ENCODE peak calls at places on chromosomes 4 and X, in ten cellular contexts. R is Calu3, C is coronary artery, X is fibroblast of mammary gland, Y is IMR-90, O is GM13976, P is fibroblast of lung, G is PC-3, W is AG04450, Z is bronchial epithelial cell. H is an unnamed sample.

GRCh38 chr4:70996014-70996353 is 2.5 kb downstream of the DCK start:
- DNase-seq in R (no peak), C (no peak), X (no peak), Y (no peak), O (no peak), P (no peak), G (no peak), W (no peak), Z (no peak), H (no peak)

GRCh38 chr4:5722328-5722727 is 11.3 kb downstream of the EVC start:
- DNase-seq in R (no peak), C (no peak), X (peak; percentile 71), Y (peak; percentile 70), O (no peak), P (peak; percentile 43), G (peak; percentile 76), W (no peak), Z (peak; percentile 27), H (no peak)

GRCh38 chrX:71253253-71254091 is 468 bp downstream of the ZMYM3 start:
- DNase-seq in R (peak; percentile 75), C (no peak), X (peak; percentile 24), Y (peak; percentile 13), O (peak; percentile 59), P (peak; percentile 30), G (peak; percentile 51), W (no peak), Z (no peak), H (no peak)

GRCh38 chrX:18983711-18984380 is at the start of gene PHKA2:
- DNase-seq in R (peak; percentile 74), C (peak; percentile 78), X (peak; percentile 39), Y (no peak), O (no peak), P (peak; percentile 44), G (peak; percentile 53), W (no peak), Z (no peak), H (peak; percentile 80)

GRCh38 chr4:93828830-93829530 is 427 bp downstream of the ATOH1 start:
- DNase-seq in R (peak; percentile 8), C (no peak), X (no peak), Y (no peak), O (no peak), P (no peak), G (no peak), W (no peak), Z (no peak), H (peak; percentile 71)

GRCh38 chrX:5788930-5789329 is 439.7 kb downstream of the NLGN4X start:
- DNase-seq in R (no peak), C (no peak), X (no peak), Y (no peak), O (no peak), P (no peak), G (no peak), W (no peak), Z (no peak), H (no peak)

GRCh38 chr4:13340672-13341071 is 143.5 kb downstream of the RAB28 start:
- DNase-seq in R (no peak), C (no peak), X (no peak), Y (no peak), O (no peak), P (no peak), G (peak; percentile 8), W (no peak), Z (no peak), H (no peak)

GRCh38 chr4:116015062-116015461 is 901.6 kb upstream of the NDST4 start:
- DNase-seq in R (peak; percentile 3), C (no peak), X (no peak), Y (no peak), O (no peak), P (no peak), G (no peak), W (no peak), Z (no peak), H (no peak)

GRCh38 chr4:89915937-89916336 is 21.3 kb downstream of the MMRN1 start:
- DNase-seq in R (peak; percentile 2), C (no peak), X (no peak), Y (no peak), O (no peak), P (no peak), G (peak; percentile 58), W (no peak), Z (no peak), H (no peak)

GRCh38 chr4:123995939-123996338 is 599.3 kb downstream of the SPRY1 start:
- DNase-seq in R (no peak), C (no peak), X (peak; percentile 93), Y (peak; percentile 88), O (no peak), P (peak; percentile 56), G (peak; percentile 59), W (peak; percentile 46), Z (peak; percentile 83), H (no peak)

GRCh38 chr4:20618010-20618409 is 82.2 kb upstream of the PACRGL start:
- DNase-seq in R (no peak), C (no peak), X (peak; percentile 13), Y (no peak), O (no peak), P (peak; percentile 21), G (no peak), W (no peak), Z (no peak), H (no peak)

DNA sequence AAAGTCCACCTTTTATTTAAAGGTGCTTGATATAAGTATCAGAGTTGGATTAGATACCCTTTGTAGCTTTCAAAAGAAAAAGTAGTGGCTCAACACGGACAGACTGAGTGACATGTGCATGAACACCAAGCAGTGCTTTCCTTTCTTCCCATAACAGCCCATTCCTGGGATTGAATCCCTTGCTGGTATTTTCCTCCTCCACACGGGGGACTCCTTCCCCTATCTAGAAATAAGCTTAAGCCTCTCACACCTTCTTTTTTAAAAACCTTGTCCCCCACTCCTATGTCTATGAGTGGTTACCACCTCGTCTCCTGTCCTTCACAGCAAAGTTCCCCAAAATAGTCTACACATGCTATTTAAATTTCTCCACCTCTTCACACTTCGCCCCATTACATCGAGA is 5.1 kb downstream of the AP1S2 start:
- DNase-seq in R (peak; percentile 24), C (no peak), X (peak; percentile 18), Y (no peak), O (no peak), P (peak; percentile 39), G (peak; percentile 35), W (no peak), Z (no peak), H (no peak)
- TF ChIP-seq CTCF in R (no peak), C (no peak), X (peak; percentile 38), Y (peak; percentile 41), O (no peak), P (peak; percentile 44), G (peak; percentile 58), W (peak; percentile 39), Z (no peak), H (peak; percentile 63)

DNA sequence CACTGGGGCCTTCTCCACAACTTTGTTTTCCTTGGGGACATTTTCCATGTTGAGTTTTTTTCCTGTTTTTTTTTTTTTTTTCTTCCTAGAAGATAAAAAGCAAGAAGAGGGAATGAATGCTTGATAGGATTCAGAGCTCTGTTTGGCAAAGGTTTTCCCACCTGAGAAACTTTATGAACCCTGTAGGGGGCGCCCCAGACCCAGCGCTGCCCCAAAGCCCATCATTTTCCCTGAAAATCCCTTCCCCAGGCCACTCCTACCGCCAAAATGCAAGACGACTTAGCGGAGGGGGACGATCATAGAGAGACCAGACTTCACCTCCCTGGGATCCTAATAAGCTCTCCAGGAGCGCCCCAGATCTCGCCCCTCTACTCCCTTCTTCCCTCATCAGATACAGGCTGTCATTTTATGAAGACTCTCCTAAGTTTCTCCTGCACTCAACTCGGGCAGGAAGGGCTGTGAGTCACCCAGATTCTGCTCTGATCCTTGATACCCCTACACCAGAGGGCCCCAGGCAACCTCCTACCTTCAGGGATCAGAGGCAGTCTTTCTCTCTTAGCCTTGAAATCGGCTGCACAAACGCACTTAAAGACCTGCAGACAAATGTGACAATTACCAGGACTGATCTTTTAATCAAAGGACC is 1.4 kb downstream of the BEX5 start:
- DNase-seq in R (peak; percentile 44), C (no peak), X (no peak), Y (no peak), O (no peak), P (no peak), G (no peak), W (no peak), Z (no peak), H (no peak)
- TF ChIP-seq CTCF in R (no peak), C (no peak), X (no peak), Y (no peak), O (no peak), P (no peak), G (peak; percentile 39), W (no peak), Z (no peak), H (peak; percentile 63)

GRCh38 chrX:15930585-15930984 is 76.0 kb upstream of the AP1S2 start:
- DNase-seq in R (no peak), C (no peak), X (peak; percentile 58), Y (peak; percentile 66), O (peak; percentile 16), P (peak; percentile 57), G (peak; percentile 66), W (peak; percentile 20), Z (peak; percentile 49), H (no peak)
- TF ChIP-seq CTCF in R (peak; percentile 10), C (no peak), X (peak; percentile 36), Y (peak; percentile 42), O (no peak), P (peak; percentile 24), G (peak; percentile 66), W (peak; percentile 51), Z (peak; percentile 28), H (peak; percentile 61)

DNA sequence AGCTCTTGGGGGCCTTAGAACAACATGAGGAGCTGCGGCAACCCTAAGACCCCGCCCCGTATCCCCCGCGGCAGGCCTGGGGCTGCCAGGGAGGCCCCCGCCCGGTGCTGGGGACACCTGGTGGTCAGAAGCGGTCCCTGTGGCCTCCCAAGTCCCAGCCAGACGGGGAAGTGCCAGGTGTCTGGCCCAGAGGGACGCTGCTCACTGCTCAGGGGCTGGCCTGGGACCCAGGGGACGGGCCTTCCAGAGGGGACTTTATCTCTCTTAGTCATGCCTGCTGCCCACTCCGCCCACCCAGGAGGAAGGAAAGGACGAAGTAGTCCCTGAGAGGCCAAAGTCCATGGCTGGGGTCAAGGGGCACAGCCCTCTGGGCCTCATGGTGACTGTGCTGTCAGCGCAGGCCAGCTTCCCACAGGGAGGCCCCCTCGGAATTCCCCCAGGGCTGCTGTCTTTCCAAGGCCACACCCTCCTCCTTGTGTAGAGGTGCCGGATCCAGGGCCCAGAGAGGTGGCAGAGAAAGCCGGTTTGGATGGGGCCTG is 31.0 kb upstream of the HTRA3 start:
- DNase-seq in R (peak; percentile 33), C (no peak), X (no peak), Y (no peak), O (peak; percentile 66), P (no peak), G (peak; percentile 2), W (no peak), Z (no peak), H (no peak)
- TF ChIP-seq CTCF in R (peak; percentile 54), C (no peak), X (no peak), Y (peak; percentile 39), O (peak; percentile 23), P (peak; percentile 22), G (peak; percentile 53), W (peak; percentile 45), Z (peak; percentile 30), H (peak; percentile 68)

GRCh38 chr4:52628974-52629373 is 30.1 kb downstream of the USP46 start:
- DNase-seq in R (no peak), C (no peak), X (no peak), Y (no peak), O (no peak), P (no peak), G (no peak), W (no peak), Z (no peak), H (no peak)
- TF ChIP-seq CTCF in R (no peak), C (no peak), X (no peak), Y (no peak), O (no peak), P (no peak), G (no peak), W (no peak), Z (no peak), H (no peak)

GRCh38 chr4:88814043-88814617 is 116.5 kb upstream of the NAP1L5 start:
- DNase-seq in R (peak; percentile 36), C (no peak), X (no peak), Y (no peak), O (no peak), P (no peak), G (no peak), W (no peak), Z (no peak), H (no peak)
- TF ChIP-seq CTCF in R (peak; percentile 16), C (no peak), X (no peak), Y (no peak), O (no peak), P (no peak), G (no peak), W (no peak), Z (peak; percentile 55), H (no peak)